ENCODE peak calls at places on chromosomes 12 and 14, in four cellular contexts. One of them, this sample, is unnamed.

GRCh38 chr14:103084021-103084919 is at the start of gene LBHD2:
- DNase-seq in adipocyte: no peak
- DNase-seq in endothelial cell: peak
- DNase-seq in NCI-H526: peak
- DNase-seq in this sample: no peak

GRCh38 chr12:2625267-2625666 is 169.5 kb upstream of the FKBP4 start:
- DNase-seq in adipocyte: no peak
- DNase-seq in endothelial cell: no peak
- DNase-seq in NCI-H526: peak
- DNase-seq in this sample: no peak

GRCh38 chr14:94143239-94143638 is 13.8 kb upstream of the IFI27L2 start:
- DNase-seq in adipocyte: no peak
- DNase-seq in endothelial cell: peak
- DNase-seq in NCI-H526: no peak
- DNase-seq in this sample: peak

GRCh38 chr14:99802301-99803105 is 9.3 kb downstream of the EML1 start:
- DNase-seq in adipocyte: no peak
- DNase-seq in endothelial cell: no peak
- DNase-seq in NCI-H526: no peak
- DNase-seq in this sample: peak

GRCh38 chr12:179885-180284 is 34.1 kb downstream of the SLC6A12 start:
- DNase-seq in adipocyte: no peak
- DNase-seq in endothelial cell: no peak
- DNase-seq in NCI-H526: no peak
- DNase-seq in this sample: no peak

GRCh38 chr12:120445911-120446909 is at the start of the genes GATC and TRIAP1:
- DNase-seq in adipocyte: peak
- DNase-seq in endothelial cell: peak
- DNase-seq in NCI-H526: peak
- DNase-seq in this sample: peak

GRCh38 chr14:22908601-22909000 is 10.3 kb downstream of the RBM23 start:
- DNase-seq in adipocyte: peak
- DNase-seq in endothelial cell: no peak
- DNase-seq in NCI-H526: no peak
- DNase-seq in this sample: no peak

GRCh38 chr14:35403085-35403396 is 1.5 kb downstream of the NFKBIA start:
- DNase-seq in adipocyte: no peak
- DNase-seq in endothelial cell: no peak
- DNase-seq in NCI-H526: no peak
- DNase-seq in this sample: peak

GRCh38 chr14:104586832-104587620 is 7.5 kb downstream of the C14orf180 start:
- DNase-seq in adipocyte: no peak
- DNase-seq in endothelial cell: no peak
- DNase-seq in NCI-H526: no peak
- DNase-seq in this sample: no peak

GRCh38 chr14:68464716-68465115 is 328.2 kb downstream of the ZFP36L1 start:
- DNase-seq in adipocyte: peak
- DNase-seq in endothelial cell: no peak
- DNase-seq in NCI-H526: no peak
- DNase-seq in this sample: peak

GRCh38 chr14:92938235-92938875 is 15.4 kb downstream of the CHGA start:
- DNase-seq in adipocyte: no peak
- DNase-seq in endothelial cell: no peak
- DNase-seq in NCI-H526: no peak
- DNase-seq in this sample: no peak

GRCh38 chr14:87999282-87999681 is 5.7 kb upstream of the GPR65 start:
- DNase-seq in adipocyte: no peak
- DNase-seq in endothelial cell: no peak
- DNase-seq in NCI-H526: no peak
- DNase-seq in this sample: no peak

GRCh38 chr12:131452444-131452860 is 258.4 kb upstream of the SFSWAP start:
- DNase-seq in adipocyte: no peak
- DNase-seq in endothelial cell: peak
- DNase-seq in NCI-H526: peak
- DNase-seq in this sample: no peak

GRCh38 chr14:102095231-102095870 is 8.5 kb upstream of the HSP90AA1 start:
- DNase-seq in adipocyte: peak
- DNase-seq in endothelial cell: no peak
- DNase-seq in NCI-H526: no peak
- DNase-seq in this sample: peak

GRCh38 chr12:117685115-117685926 is 283.5 kb downstream of the KSR2 start:
- DNase-seq in adipocyte: no peak
- DNase-seq in endothelial cell: peak
- DNase-seq in NCI-H526: peak
- DNase-seq in this sample: peak